ENCODE peak calls at places on chromosomes 1 and 21, in ten cellular contexts. H is activated T-cell treated with anti-CD3 and anti-CD28 coated beads for 4 hours; F is endodermal cell; Q is ACHN; T is HS-27A; D is stimulated activated CD4-positive, alpha-beta T cell treated with anti-CD3 and anti-CD28 coated beads, Interleukin-4, amount 100 ng/mL, for 48 hours; L is GM04504; J is EH; R is PC-9; Y is CD8-positive, alpha-beta memory T cell. G is an unnamed sample.

GRCh38 chr21:29657228-29657989 is 282.4 kb downstream of the GRIK1 start:
- DNase-seq in R (no peak), D (no peak), L (no peak), Y (no peak), F (no peak), J (no peak), H (no peak), Q (no peak), T (no peak), G (no peak)

GRCh38 chr21:15164678-15165303 is 100.0 kb upstream of the NRIP1 start:
- DNase-seq in F (no peak), Q (no peak), D (no peak), Y (no peak), T (no peak), H (no peak), L (no peak), R (peak; percentile 44), J (no peak), G (no peak)

GRCh38 chr1:200893411-200893901 is 1.2 kb upstream of the INAVA start:
- DNase-seq in T (no peak), J (no peak), L (no peak), R (peak; percentile 75), H (no peak), D (no peak), F (peak; percentile 65), Q (no peak), Y (peak; percentile 26), G (no peak)

GRCh38 chr1:37858931-37859506 is 373 bp downstream of the MTF1 start:
- DNase-seq in F (no peak), T (no peak), H (no peak), Q (peak; percentile 5), L (peak; percentile 3), D (no peak), J (peak; percentile 38), R (no peak), Y (no peak), G (no peak)

GRCh38 chr1:116420417-116421200 is 47.6 kb downstream of the ATP1A1 start:
- DNase-seq in L (no peak), J (no peak), Y (no peak), F (no peak), D (no peak), Q (no peak), H (no peak), R (no peak), T (no peak), G (no peak)

GRCh38 chr1:224643653-224644052 is 27.5 kb downstream of the CNIH3 start:
- DNase-seq in D (no peak), R (no peak), Y (no peak), L (no peak), F (peak; percentile 60), T (no peak), J (no peak), Q (no peak), H (no peak), G (no peak)

GRCh38 chr1:94872771-94873495 is 52.8 kb downstream of the SLC44A3 start:
- DNase-seq in T (no peak), R (no peak), Y (no peak), H (no peak), J (peak; percentile 34), L (no peak), F (no peak), D (no peak), Q (no peak), G (no peak)

GRCh38 chr1:81432089-81432488 is 368.6 kb upstream of the ADGRL2 start:
- DNase-seq in F (no peak), R (no peak), J (no peak), D (no peak), H (no peak), T (no peak), Q (no peak), L (no peak), Y (no peak), G (no peak)

GRCh38 chr1:51520700-51521248 is 1.7 kb upstream of the EPS15 start:
- DNase-seq in Y (no peak), Q (no peak), T (no peak), D (no peak), H (no peak), J (no peak), R (no peak), L (no peak), F (no peak), G (no peak)

GRCh38 chr1:160260436-160261382 is 1.6 kb downstream of the DCAF8 start:
- DNase-seq in D (no peak), L (no peak), Q (peak; percentile 72), R (peak; percentile 49), T (peak; percentile 66), Y (no peak), H (no peak), F (no peak), J (peak; percentile 94), G (peak; percentile 92)

GRCh38 chr1:168512864-168513595 is 30.8 kb downstream of the XCL2 start:
- DNase-seq in Q (no peak), R (no peak), H (no peak), Y (peak; percentile 74), L (no peak), T (no peak), J (no peak), F (no peak), D (no peak), G (no peak)

GRCh38 chr1:42657981-42658879 is at the start of gene PPIH:
- DNase-seq in R (peak; percentile 87), F (peak; percentile 98), H (peak; percentile 92), T (peak; percentile 86), D (peak; percentile 96), Q (peak; percentile 91), J (peak; percentile 92), L (peak; percentile 80), Y (peak; percentile 95), G (peak; percentile 72)

GRCh38 chr1:112935474-112936289 is 20.3 kb downstream of the SLC16A1 start:
- DNase-seq in L (no peak), Y (no peak), F (no peak), Q (peak; percentile 89), D (no peak), R (peak; percentile 56), H (no peak), T (peak; percentile 48), J (peak; percentile 70), G (peak; percentile 37)

GRCh38 chr1:19811206-19811851 is 3.8 kb downstream of the RNF186 start:
- DNase-seq in H (peak; percentile 25), L (no peak), J (peak; percentile 67), D (peak; percentile 58), Q (peak; percentile 48), F (peak; percentile 87), R (no peak), T (no peak), Y (no peak), G (no peak)